ENCODE peak calls at places on chromosomes 16 and 17, in nine cellular contexts. R is brain microvascular endothelial cell, Z is fibroblast of the aortic adventitia, O is HFFc6, L is upper lobe of right lung, D is BJ, V is Calu3, Q is psoas muscle, K is neural crest cell. P is an unnamed sample.

GRCh38 chr17:559699-560378 is 154.8 kb downstream of the VPS53 start:
- DNase-seq in V (no peak), O (peak; percentile 93), K (no peak), D (peak; percentile 85), L (no peak), Q (peak; percentile 76), R (peak; percentile 80), Z (peak; percentile 88), P (no peak)

GRCh38 chr16:77435240-77435819 is 496 bp upstream of the ADAMTS18 start:
- DNase-seq in R (no peak), K (no peak), Q (no peak), L (no peak), D (no peak), Z (no peak), V (no peak), O (no peak), P (no peak)

GRCh38 chr17:6475411-6475810 is 31.2 kb downstream of the PIMREG start:
- DNase-seq in L (no peak), Z (no peak), O (no peak), Q (no peak), D (no peak), R (no peak), K (no peak), V (no peak), P (no peak)

GRCh38 chr16:22627043-22627442 is 116.4 kb downstream of the NPIPB5 start:
- DNase-seq in Q (no peak), L (no peak), V (no peak), Z (no peak), O (no peak), D (no peak), R (no peak), K (no peak), P (peak; percentile 79)

GRCh38 chr16:85033153-85033552 is 5.6 kb downstream of the KIAA0513 start:
- DNase-seq in D (no peak), K (no peak), R (no peak), Q (peak; percentile 41), Z (no peak), V (no peak), L (no peak), O (no peak), P (no peak)

GRCh38 chr17:36839256-36839655 is 98.0 kb upstream of the LHX1 start:
- DNase-seq in D (no peak), V (no peak), R (no peak), Q (no peak), K (no peak), Z (no peak), L (no peak), O (no peak), P (no peak)

GRCh38 chr16:21167360-21167759 is 8.9 kb downstream of the LDAF1 start:
- DNase-seq in R (peak; percentile 94), D (peak; percentile 82), K (no peak), L (no peak), Z (peak; percentile 60), V (no peak), Q (no peak), O (peak; percentile 97), P (no peak)

GRCh38 chr17:75683467-75684041 is 16.4 kb downstream of the SAP30BP start:
- DNase-seq in K (no peak), Z (peak; percentile 59), V (peak; percentile 63), R (peak; percentile 75), Q (no peak), O (peak; percentile 86), D (no peak), L (no peak), P (no peak)

GRCh38 chr16:84592718-84593117 is 25.2 kb downstream of the COTL1 start:
- DNase-seq in K (no peak), O (no peak), R (no peak), Z (no peak), V (no peak), Q (peak; percentile 6), L (no peak), D (no peak), P (no peak)

GRCh38 chr16:14486520-14487303 is 143.3 kb downstream of the PARN start:
- DNase-seq in V (peak; percentile 79), Q (peak; percentile 86), D (peak; percentile 85), K (peak; percentile 14), R (peak; percentile 94), L (no peak), Z (peak; percentile 98), O (peak; percentile 95), P (no peak)

GRCh38 chr17:82173351-82174041 is 39.1 kb downstream of the CCDC57 start:
- DNase-seq in D (no peak), O (no peak), R (no peak), K (no peak), Z (no peak), Q (no peak), L (no peak), V (no peak), P (no peak)

GRCh38 chr17:57255182-57255775 is 1.0 kb upstream of the MSI2 start:
- DNase-seq in V (no peak), K (no peak), R (no peak), Z (peak; percentile 21), Q (no peak), O (no peak), L (no peak), D (no peak), P (no peak)

GRCh38 chr16:785563-786535 is 2.3 kb downstream of the RPUSD1 start:
- DNase-seq in O (no peak), L (peak; percentile 89), R (peak; percentile 27), Q (peak; percentile 81), Z (peak; percentile 44), K (peak; percentile 71), D (no peak), V (peak; percentile 92), P (peak; percentile 90)

GRCh38 chr16:56864910-56865309 is at the start of gene SLC12A3:
- DNase-seq in K (no peak), R (no peak), V (no peak), Q (no peak), L (no peak), D (no peak), O (no peak), Z (no peak), P (no peak)

GRCh38 chr17:48915459-48916282 is 7.5 kb downstream of the UBE2Z start:
- DNase-seq in R (peak; percentile 80), L (no peak), D (peak; percentile 78), V (peak; percentile 63), K (no peak), Z (peak; percentile 84), Q (no peak), O (peak; percentile 86), P (no peak)

GRCh38 chr17:17060930-17061329 is 18.7 kb downstream of the MPRIP start:
- DNase-seq in R (no peak), Z (no peak), Q (no peak), D (no peak), V (no peak), O (no peak), K (no peak), L (peak; percentile 37), P (no peak)

GRCh38 chr16:11045846-11046245 is 101.5 kb downstream of the CLEC16A start:
- DNase-seq in Z (peak; percentile 59), R (no peak), K (no peak), L (no peak), V (no peak), O (peak; percentile 18), D (no peak), Q (no peak), P (no peak)

GRCh38 chr16:1512174-1512573 is 19.0 kb downstream of the TELO2 start:
- DNase-seq in V (no peak), L (no peak), Z (no peak), D (no peak), O (no peak), K (no peak), R (no peak), Q (no peak), P (no peak)

GRCh38 chr17:58311429-58311894 is 17.1 kb downstream of the TSPOAP1 start:
- DNase-seq in K (no peak), V (no peak), R (no peak), L (peak; percentile 52), D (no peak), O (no peak), Z (no peak), Q (no peak), P (peak; percentile 81)
- TF ChIP-seq CTCF in K (no peak), V (no peak), R (no peak), L (no peak), D (no peak), O (no peak), Z (no peak), Q (no peak), P (no peak)

GRCh38 chr16:66273644-66274334 is 92.7 kb upstream of the CDH5 start:
- DNase-seq in D (no peak), Q (no peak), R (no peak), L (no peak), Z (peak; percentile 69), K (no peak), O (peak; percentile 42), V (peak; percentile 31), P (peak; percentile 70)
- TF ChIP-seq CTCF in D (peak; percentile 40), Q (no peak), R (peak; percentile 65), L (no peak), Z (peak; percentile 56), K (peak; percentile 38), O (no peak), V (peak; percentile 53), P (no peak)

DNA sequence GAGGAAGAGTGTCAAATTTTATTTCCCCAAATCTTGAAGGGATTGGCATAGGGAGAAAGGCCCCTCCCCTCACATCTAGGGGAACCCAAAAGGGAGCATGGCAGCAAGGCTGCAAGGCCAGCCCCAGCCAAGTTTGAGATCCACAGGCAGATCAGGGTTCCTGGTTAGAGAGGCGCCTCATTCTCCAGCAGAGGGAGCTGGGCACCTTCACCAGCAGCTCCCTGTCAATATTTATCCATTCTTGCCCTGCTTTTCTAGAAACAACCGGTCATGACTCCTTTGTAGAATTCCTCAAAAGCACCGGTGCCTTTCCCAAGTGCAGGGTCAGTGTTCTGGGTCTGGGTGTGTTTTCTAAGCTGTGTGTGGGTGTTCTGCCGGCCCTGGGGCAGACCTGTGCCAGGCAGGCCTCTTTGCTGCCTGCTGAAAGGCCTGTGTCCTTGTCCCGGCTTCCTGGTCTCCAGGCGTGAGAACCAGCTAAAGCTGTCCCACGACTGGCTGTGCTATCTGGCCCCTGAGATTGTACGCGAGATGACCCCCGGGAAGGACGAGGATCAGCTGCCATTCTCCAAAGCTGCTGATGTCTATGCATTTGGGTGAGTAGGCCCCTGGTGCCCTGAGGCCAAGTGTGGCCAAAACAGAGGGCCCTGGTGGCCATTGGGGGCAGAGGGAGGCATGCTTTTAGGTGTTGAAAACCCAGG is 21.2 kb upstream of the LGALS9 start:
- DNase-seq in K (no peak), L (no peak), V (peak; percentile 62), Q (no peak), O (peak; percentile 53), D (no peak), Z (peak; percentile 46), R (no peak), P (no peak)
- TF ChIP-seq CTCF in K (peak; percentile 54), L (peak; percentile 40), V (peak; percentile 75), Q (peak; percentile 33), O (peak; percentile 83), D (peak; percentile 68), Z (peak; percentile 58), R (peak; percentile 74), P (peak; percentile 56)

DNA sequence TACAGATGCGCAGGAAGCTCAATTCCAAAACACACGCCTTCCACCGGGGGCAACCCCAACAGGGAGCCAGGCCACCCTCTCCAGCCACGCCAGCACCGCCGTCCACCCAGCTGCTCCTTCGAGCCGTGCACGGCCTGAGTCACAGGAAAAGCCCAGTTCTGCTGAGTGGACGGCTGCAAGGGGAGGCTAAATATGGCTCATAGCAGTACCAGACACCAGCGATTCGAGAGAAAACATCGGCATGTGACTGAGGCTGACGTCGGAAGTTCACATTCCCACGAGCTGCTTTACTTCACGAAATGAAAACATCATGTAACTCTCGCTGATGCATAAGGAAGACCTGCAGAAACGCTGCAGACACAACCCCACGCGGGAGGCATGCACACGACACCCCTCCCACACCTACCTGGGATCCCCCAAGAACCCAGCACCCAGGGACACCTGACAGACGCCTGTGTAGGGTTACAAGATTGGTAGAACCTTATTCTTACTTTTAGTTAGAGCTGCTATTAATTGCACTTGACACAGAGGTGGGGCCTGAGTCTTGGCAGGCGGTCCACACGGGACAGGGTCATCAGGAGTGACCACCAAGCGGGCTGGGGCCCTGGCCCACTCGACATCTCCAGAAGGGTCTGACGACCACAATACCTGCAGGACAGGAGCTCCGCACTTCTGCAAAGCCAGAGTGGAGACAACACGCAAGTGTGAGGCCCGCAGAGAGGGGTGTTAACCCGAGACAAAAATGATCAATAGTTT is 116.8 kb downstream of the ANKRD11 start:
- DNase-seq in K (no peak), D (no peak), R (peak; percentile 99), L (no peak), Z (peak; percentile 71), V (no peak), O (no peak), Q (peak; percentile 77), P (no peak)
- TF ChIP-seq CTCF in K (no peak), D (no peak), R (peak; percentile 16), L (no peak), Z (no peak), V (no peak), O (no peak), Q (no peak), P (no peak)

P was measured in osteocyte.